ENCODE peak calls at places on chromosomes 4 and X, in seven cellular contexts. X, N, B, H, A, T and C are unnamed samples.

GRCh38 chrX:270848-271367 is 10.3 kb upstream of the PLCXD1 start:
- DNase-seq in B (no peak), A (no peak), X (no peak), T (no peak), N (peak), H (no peak), C (no peak)

GRCh38 chr4:10285028-10285427 is 168.4 kb upstream of the WDR1 start:
- DNase-seq in T (no peak), A (no peak), N (no peak), X (peak), H (no peak), B (no peak), C (no peak)

GRCh38 chr4:160136021-160136420 is 1033.1 kb downstream of the RAPGEF2 start:
- DNase-seq in N (no peak), T (no peak), X (peak), H (no peak), B (no peak), A (peak), C (no peak)

GRCh38 chrX:110212299-110212698 is 105.6 kb downstream of the AMMECR1 start:
- DNase-seq in B (no peak), X (no peak), N (no peak), A (no peak), T (no peak), H (no peak), C (no peak)

GRCh38 chr4:147651563-147651962 is 32.4 kb downstream of the PRMT9 start:
- DNase-seq in T (no peak), B (no peak), X (no peak), H (no peak), N (no peak), A (no peak), C (no peak)

GRCh38 chr4:67909910-67910905 is 26.4 kb upstream of the TMPRSS11D start:
- DNase-seq in H (no peak), T (no peak), X (no peak), N (no peak), A (no peak), B (no peak), C (no peak)

GRCh38 chr4:55186700-55187099 is 61.3 kb upstream of the KDR start:
- DNase-seq in A (no peak), T (no peak), H (no peak), B (no peak), X (no peak), N (no peak), C (no peak)

GRCh38 chr4:128812360-128812958 is 3.0 kb downstream of the JADE1 start:
- DNase-seq in H (peak), A (peak), B (peak), X (peak), N (peak), T (peak), C (no peak)

GRCh38 chrX:18596096-18596495 is 75.8 kb downstream of the RS1 start:
- DNase-seq in N (no peak), A (no peak), H (no peak), X (no peak), B (no peak), T (no peak), C (no peak)

GRCh38 chrX:74270393-74270792 is 33.6 kb upstream of the ZCCHC13 start:
- DNase-seq in T (no peak), B (no peak), H (no peak), A (no peak), X (no peak), N (no peak), C (no peak)

GRCh38 chrX:29071525-29071924 is 484.3 kb downstream of the IL1RAPL1 start:
- DNase-seq in A (no peak), T (no peak), B (no peak), H (no peak), X (no peak), N (no peak), C (no peak)

GRCh38 chr4:39685990-39686389 is 11.9 kb upstream of the UBE2K start:
- DNase-seq in H (no peak), T (no peak), N (no peak), A (no peak), B (no peak), X (no peak), C (no peak)

GRCh38 chrX:81257817-81258216 is 55.9 kb downstream of the SH3BGRL start:
- DNase-seq in B (no peak), N (no peak), T (no peak), H (no peak), A (no peak), X (no peak), C (no peak)

GRCh38 chr4:82509029-82509428 is 52.8 kb downstream of the TMEM150C start:
- DNase-seq in T (no peak), N (no peak), B (no peak), A (no peak), X (no peak), H (no peak), C (no peak)

GRCh38 chrX:31279359-31279758 is 207.5 kb upstream of the FTHL17 start:
- DNase-seq in H (peak), A (peak), N (no peak), X (peak), T (no peak), B (no peak), C (no peak)

GRCh38 chrX:140762061-140762460 is 52.5 kb downstream of the LINC00632 start:
- DNase-seq in T (peak), N (peak), X (peak), B (no peak), A (peak), H (peak), C (no peak)

GRCh38 chr4:38574559-38575333 is 89.3 kb upstream of the KLF3 start:
- DNase-seq in N (no peak), T (no peak), B (no peak), X (no peak), H (peak), A (no peak), C (no peak)

GRCh38 chrX:39652336-39652735 is 445.4 kb downstream of the BCOR start:
- DNase-seq in N (peak), H (peak), B (no peak), A (no peak), X (peak), T (no peak), C (no peak)

GRCh38 chr4:114780205-114780604 is 181.6 kb downstream of the UGT8 start:
- DNase-seq in T (peak), X (peak), A (peak), H (peak), N (no peak), B (no peak), C (no peak)

GRCh38 chrX:39957816-39958561 is 139.8 kb downstream of the BCOR start:
- DNase-seq in N (no peak), H (no peak), B (no peak), X (no peak), T (no peak), A (peak), C (no peak)

GRCh38 chr4:73856518-73856917 is 3.4 kb downstream of the PF4V1 start:
- DNase-seq in X (peak), B (no peak), H (no peak), N (peak), T (no peak), A (no peak), C (no peak)

GRCh38 chrX:130170752-130171445 is 863 bp upstream of the RAB33A start:
- DNase-seq in N (no peak), H (peak), A (no peak), B (peak), X (peak), T (no peak), C (peak)

GRCh38 chrX:118730500-118731247 is 3.3 kb downstream of the IL13RA1 start:
- DNase-seq in T (no peak), B (no peak), X (peak), A (peak), H (no peak), N (no peak), C (no peak)

GRCh38 chr4:147122697-147123472 is 177.2 kb upstream of the TTC29 start:
- DNase-seq in T (no peak), B (no peak), X (no peak), H (no peak), A (no peak), N (no peak), C (no peak)

GRCh38 chrX:10833299-10834169 is 213.1 kb upstream of the MID1 start:
- DNase-seq in N (peak), H (peak), B (no peak), A (no peak), X (peak), T (peak), C (no peak)

GRCh38 chr4:168440442-168441264 is 39.6 kb downstream of the DDX60L start:
- DNase-seq in B (no peak), N (no peak), T (no peak), A (peak), X (peak), H (peak), C (no peak)

GRCh38 chr4:70715097-70715496 is 6.7 kb upstream of the RUFY3 start:
- DNase-seq in N (no peak), H (no peak), A (no peak), X (no peak), T (no peak), B (no peak), C (no peak)

GRCh38 chrX:64976673-64977040 is 407 bp upstream of the ZC4H2 start:
- DNase-seq in X (no peak), H (no peak), T (no peak), A (no peak), B (no peak), N (no peak), C (no peak)

GRCh38 chr4:5824635-5825034 is 68.3 kb downstream of the CRMP1 start:
- DNase-seq in A (peak), X (peak), H (no peak), N (no peak), B (peak), T (no peak), C (no peak)